ENCODE peak calls at places on chromosomes 11 and 22, in six cellular contexts. C is lung, N is choroid plexus epithelial cell, J is mammary epithelial cell, F is osteoblast, U is spleen. T is an unnamed sample.

GRCh38 chr11:113877673-113878060 is 2.3 kb upstream of the USP28 start:
- DNase-seq in N (no peak), U (no peak), J (no peak), C (no peak), F (peak), T (no peak)

GRCh38 chr11:131005829-131006228 is 89.5 kb upstream of the SNX19 start:
- DNase-seq in U (no peak), J (no peak), C (no peak), N (no peak), F (no peak), T (no peak)

GRCh38 chr11:130782361-130783221 is 133.7 kb downstream of the SNX19 start:
- DNase-seq in N (peak), F (peak), J (no peak), U (no peak), C (no peak), T (no peak)

GRCh38 chr11:33376331-33377099 is 119.3 kb downstream of the HIPK3 start:
- DNase-seq in U (no peak), J (peak), C (no peak), N (no peak), F (peak), T (no peak)

GRCh38 chr11:123566852-123567251 is 87.6 kb downstream of the SCN3B start:
- DNase-seq in J (no peak), N (no peak), F (no peak), U (no peak), C (no peak), T (no peak)

GRCh38 chr22:40597541-40598453 is 38.7 kb downstream of the MRTFA start:
- DNase-seq in N (peak), C (no peak), U (no peak), F (no peak), J (peak), T (no peak)

GRCh38 chr11:93662177-93662575 is 694 bp downstream of the CEP295 start:
- DNase-seq in N (no peak), C (no peak), J (no peak), U (no peak), F (no peak), T (no peak)

GRCh38 chr11:16096336-16096735 is 260.0 kb downstream of the SOX6 start:
- DNase-seq in C (no peak), N (peak), U (no peak), J (no peak), F (no peak), T (no peak)

GRCh38 chr11:115893701-115894100 is 389.5 kb upstream of the CADM1 start:
- DNase-seq in U (no peak), C (peak), F (no peak), J (no peak), N (no peak), T (no peak)

GRCh38 chr22:50186789-50187523 is 1.2 kb downstream of the TRABD start:
- DNase-seq in F (peak), C (no peak), N (peak), U (peak), J (peak), T (no peak)

GRCh38 chr11:96085349-96085910 is 161.5 kb upstream of the MTMR2 start:
- DNase-seq in C (no peak), F (no peak), U (no peak), J (no peak), N (no peak), T (no peak)

GRCh38 chr11:128291835-128292234 is 295.5 kb downstream of the ETS1 start:
- DNase-seq in F (no peak), J (no peak), C (no peak), N (no peak), U (peak), T (no peak)

GRCh38 chr22:46915978-46916730 is 153.7 kb downstream of the TBC1D22A start:
- DNase-seq in C (no peak), N (no peak), U (no peak), F (no peak), J (no peak), T (no peak)

GRCh38 chr11:2193099-2193886 is 21.7 kb upstream of the TH start:
- DNase-seq in F (no peak), U (no peak), C (no peak), N (no peak), J (no peak), T (no peak)

GRCh38 chr11:12784445-12784844 is 110.2 kb downstream of the TEAD1 start:
- DNase-seq in U (no peak), C (no peak), N (peak), F (peak), J (no peak), T (no peak)

GRCh38 chr11:91796999-91797398 is 427.6 kb upstream of the FAT3 start:
- DNase-seq in J (no peak), U (no peak), N (no peak), C (no peak), F (no peak), T (peak)

GRCh38 chr22:37930270-37930951 is 23.0 kb downstream of the C22orf23 start:
- DNase-seq in J (no peak), U (no peak), C (no peak), F (peak), N (peak), T (no peak)

GRCh38 chr11:8262552-8263108 is 1.0 kb downstream of the LMO1 start:
- DNase-seq in C (no peak), U (peak), J (peak), F (peak), N (peak), T (no peak)

GRCh38 chr11:57324154-57324885 is 432 bp downstream of the TNKS1BP1 start:
- DNase-seq in J (no peak), N (peak), C (peak), F (peak), U (peak), T (no peak)

GRCh38 chr11:95923441-95923729 is 522 bp downstream of the MTMR2 start:
- DNase-seq in N (no peak), U (no peak), C (no peak), F (no peak), J (no peak), T (no peak)

GRCh38 chr11:94751216-94751612 is 16.9 kb upstream of the AMOTL1 start:
- DNase-seq in F (no peak), N (no peak), C (no peak), U (no peak), J (no peak), T (no peak)

GRCh38 chr22:22111267-22111751 is 128.7 kb upstream of the TOP3B start:
- DNase-seq in J (peak), N (peak), C (no peak), F (peak), U (no peak), T (peak)

GRCh38 chr11:102757823-102758549 is 22.4 kb downstream of the MMP10 start:
- DNase-seq in U (no peak), F (peak), N (peak), J (peak), C (no peak), T (peak)

GRCh38 chr22:32123657-32124056 is 35.4 kb downstream of the C22orf42 start:
- DNase-seq in U (no peak), F (no peak), C (no peak), N (no peak), J (no peak), T (no peak)

GRCh38 chr22:39718206-39718605 is 147.7 kb downstream of the CACNA1I start:
- DNase-seq in J (no peak), N (no peak), F (no peak), U (peak), C (no peak), T (no peak)

GRCh38 chr11:9566561-9567063 is 6.9 kb upstream of the WEE1 start:
- DNase-seq in C (no peak), J (no peak), F (peak), N (peak), U (no peak), T (no peak)

GRCh38 chr11:79304599-79305212 is 136.1 kb downstream of the TENM4 start:
- DNase-seq in J (no peak), N (peak), U (no peak), F (no peak), C (no peak), T (no peak)

GRCh38 chr11:115005663-115006062 is 327.3 kb downstream of the NXPE2 start:
- DNase-seq in J (no peak), C (no peak), U (no peak), N (no peak), F (no peak), T (no peak)

GRCh38 chr11:134372536-134372935 is 39.5 kb downstream of the B3GAT1 start:
- DNase-seq in U (no peak), F (peak), J (no peak), N (no peak), C (no peak), T (no peak)

GRCh38 chr22:47310601-47311000 is 548.2 kb downstream of the TBC1D22A start:
- DNase-seq in N (no peak), U (no peak), J (peak), C (no peak), F (no peak), T (no peak)

GRCh38 chr11:120383518-120384155 is 47.4 kb downstream of the ARHGEF12 start:
- DNase-seq in J (peak), U (no peak), C (no peak), N (no peak), F (no peak), T (no peak)

GRCh38 chr22:25892678-25893077 is 150.7 kb downstream of the MYO18B start:
- DNase-seq in U (no peak), C (no peak), F (no peak), J (no peak), N (no peak), T (no peak)

GRCh38 chr22:28799125-28799833 is 1.1 kb downstream of the XBP1 start:
- DNase-seq in N (peak), U (no peak), F (peak), C (peak), J (peak), T (peak)

GRCh38 chr11:14565845-14566244 is 45.7 kb upstream of the PSMA1 start:
- DNase-seq in U (no peak), N (no peak), F (no peak), J (no peak), C (no peak), T (no peak)

GRCh38 chr11:82732734-82733443 is 775 bp downstream of the FAM181B start:
- DNase-seq in C (no peak), J (no peak), N (no peak), F (peak), U (peak), T (no peak)

GRCh38 chr22:20654343-20655208 is 119.3 kb upstream of the SERPIND1 start:
- DNase-seq in F (peak), U (no peak), J (no peak), C (peak), N (no peak), T (no peak)

GRCh38 chr11:118258410-118258809 is 5.7 kb downstream of the MPZL2 start:
- DNase-seq in C (no peak), U (no peak), F (no peak), N (no peak), J (no peak), T (no peak)
- TF ChIP-seq CTCF in C (no peak), U (no peak), F (peak), N (peak), J (peak), T (peak)

DNA sequence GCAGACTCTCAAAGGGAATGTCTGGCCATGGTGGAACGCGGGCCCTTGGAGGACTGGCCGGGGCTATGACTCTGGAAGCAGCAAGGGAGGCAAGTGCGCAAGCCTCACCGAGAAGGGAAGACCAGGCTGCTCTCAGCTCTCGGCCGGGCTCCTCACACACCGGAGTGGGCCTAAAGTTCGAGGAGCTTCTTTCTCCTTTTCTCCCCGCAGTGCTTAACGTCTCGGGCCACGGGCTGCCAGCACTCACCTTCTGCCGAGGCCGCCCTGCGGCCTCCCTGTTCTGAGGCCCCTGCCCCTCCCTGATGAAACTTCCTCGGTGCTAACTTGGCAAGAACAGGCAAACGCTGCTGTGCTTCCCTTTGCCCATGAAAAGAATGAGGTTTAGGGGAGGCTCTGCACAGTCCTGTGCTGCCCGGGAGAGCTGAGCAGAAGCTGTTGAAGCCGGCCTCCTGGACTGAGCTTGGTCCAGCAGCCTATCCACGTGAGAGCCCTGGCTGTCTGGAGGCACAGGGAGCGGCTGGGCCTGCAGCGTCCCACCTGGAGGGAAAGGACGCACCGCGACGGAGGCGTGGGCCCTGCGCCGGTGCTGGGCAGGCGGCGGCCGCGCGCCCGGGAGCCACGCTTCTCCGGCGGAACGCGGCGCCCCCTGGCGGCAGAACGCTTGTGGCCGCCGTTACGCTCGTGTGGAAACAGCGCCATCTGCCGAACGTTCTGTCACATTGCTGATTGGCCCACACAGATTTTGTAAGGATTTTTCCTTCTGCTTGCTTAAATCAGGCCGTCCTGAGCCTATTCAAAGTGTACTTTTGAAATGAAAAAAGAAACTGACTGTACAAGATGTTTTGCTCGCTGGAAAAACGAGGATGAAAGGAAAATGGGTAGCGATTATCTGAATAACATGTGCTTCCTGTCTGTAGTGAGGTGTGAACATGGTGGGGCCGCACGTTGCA is 65.0 kb upstream of the TMEM45B start:
- DNase-seq in J (peak), U (peak), N (peak), F (peak), C (peak), T (no peak)
- H3K4me3 ChIP-seq in J (no peak), U (no peak), N (peak), F (peak), C (no peak), T (peak)

GRCh38 chr11:108518581-108518980 is 20.4 kb upstream of the POGLUT3 start:
- DNase-seq in F (no peak), N (no peak), C (no peak), U (no peak), J (no peak), T (no peak)
- TF ChIP-seq CTCF in F (no peak), N (no peak), C (no peak), U (no peak), J (no peak), T (no peak)

DNA sequence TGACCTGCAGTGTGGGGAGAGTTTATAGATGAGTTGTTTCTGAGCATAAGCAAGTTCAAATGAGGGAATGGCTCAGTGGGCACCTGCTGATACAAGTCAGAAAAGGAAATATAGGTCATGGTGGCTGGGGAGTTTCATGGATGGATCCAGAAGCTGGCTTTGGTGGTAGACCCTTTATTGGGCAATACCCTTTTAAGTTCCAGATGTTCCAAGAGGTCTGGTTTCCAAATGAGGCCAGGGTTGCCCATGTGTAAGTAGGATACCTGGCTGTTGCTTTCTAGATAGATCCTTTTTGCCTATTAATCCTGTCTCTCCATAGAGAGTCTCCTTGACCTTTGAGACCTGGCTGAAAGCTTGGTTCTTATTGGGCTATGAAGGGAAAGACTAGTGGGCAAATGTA is 2.2 kb downstream of the STIM1 start:
- DNase-seq in C (no peak), F (peak), U (no peak), J (no peak), N (no peak), T (no peak)
- H3K4me3 ChIP-seq in C (no peak), F (no peak), U (peak), J (peak), N (no peak), T (peak)

GRCh38 chr11:70180906-70181305 is 22.2 kb upstream of the FADD start:
- DNase-seq in J (no peak), N (no peak), C (no peak), U (no peak), F (peak), T (no peak)

GRCh38 chr11:70173018-70173417 is 30.1 kb upstream of the FADD start:
- DNase-seq in N (peak), C (no peak), J (no peak), F (peak), U (no peak), T (no peak)

GRCh38 chr11:70174846-70175764 is 28.0 kb upstream of the FADD start:
- DNase-seq in U (no peak), N (no peak), F (peak), J (no peak), C (no peak), T (no peak)

GRCh38 chr11:70182266-70182665 is 20.8 kb upstream of the FADD start:
- DNase-seq in F (peak), U (no peak), C (no peak), N (no peak), J (no peak), T (no peak)

DNA sequence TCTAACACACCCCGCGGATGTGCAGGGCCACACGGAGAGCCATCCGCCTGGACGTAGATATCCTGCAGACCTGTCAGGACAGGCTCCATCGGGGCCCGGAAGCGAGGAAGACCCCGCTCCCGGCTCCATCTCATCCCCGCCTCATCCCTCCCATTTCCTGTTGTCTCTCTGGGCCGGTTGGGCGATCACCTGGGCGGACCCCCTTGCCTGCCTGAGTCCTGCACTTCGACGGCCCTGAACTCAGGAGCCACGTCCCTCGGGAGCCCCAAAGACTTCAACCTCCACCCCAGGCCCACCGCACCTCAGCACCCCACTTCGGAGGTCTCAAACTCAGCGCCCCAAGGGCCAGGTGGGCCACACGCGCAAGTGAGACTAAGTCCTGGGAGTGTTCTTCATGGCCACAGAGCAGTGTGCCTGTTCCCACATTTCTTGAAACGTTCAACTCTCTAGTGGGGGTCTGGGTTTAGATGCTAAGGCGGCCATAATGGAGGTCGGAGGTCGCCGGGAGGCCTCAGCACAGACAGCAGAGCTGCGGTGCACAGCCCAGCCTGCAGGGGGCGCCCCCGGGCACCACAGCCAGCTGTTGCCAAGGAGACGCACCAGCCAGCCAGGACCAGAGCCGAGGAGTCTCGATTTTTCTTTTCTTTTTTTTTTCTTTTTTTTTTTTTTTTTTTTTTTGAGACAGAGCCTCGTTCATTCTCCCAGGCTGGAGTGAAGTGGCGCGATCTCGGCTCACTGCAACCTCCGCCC is 26.0 kb upstream of the FADD start:
- DNase-seq in U (peak), N (peak), J (no peak), F (peak), C (no peak), T (no peak)
- TF ChIP-seq CTCF in U (no peak), N (peak), J (peak), F (peak), C (no peak), T (peak)

GRCh38 chr11:87263439-87263838 is 225.7 kb downstream of the TMEM135 start:
- DNase-seq in F (no peak), N (no peak), U (no peak), J (no peak), C (no peak), T (no peak)
- H3K4me3 ChIP-seq in F (no peak), N (no peak), U (no peak), J (no peak), C (no peak), T (no peak)

GRCh38 chr11:65743928-65744698 is 23.5 kb upstream of the RNASEH2C start:
- DNase-seq in J (no peak), U (no peak), N (peak), C (no peak), F (no peak), T (no peak)
- TF ChIP-seq CTCF in J (no peak), U (no peak), N (peak), C (no peak), F (peak), T (peak)

GRCh38 chr11:64892838-64893193 is 14.4 kb upstream of the EHD1 start:
- DNase-seq in N (no peak), U (no peak), J (no peak), C (no peak), F (no peak), T (no peak)

GRCh38 chr11:64891215-64891848 is 12.9 kb upstream of the EHD1 start:
- DNase-seq in J (no peak), F (no peak), N (no peak), U (no peak), C (no peak), T (no peak)

GRCh38 chr11:64893194-64894069 is 15.0 kb upstream of the EHD1 start:
- DNase-seq in C (no peak), J (no peak), F (no peak), N (no peak), U (no peak), T (no peak)

GRCh38 chr11:64892411-64892831 is 14.0 kb upstream of the EHD1 start:
- DNase-seq in U (no peak), F (no peak), C (no peak), J (no peak), N (no peak), T (no peak)

GRCh38 chr11:64891880-64892279 is 13.5 kb upstream of the EHD1 start:
- DNase-seq in J (no peak), F (no peak), N (no peak), C (no peak), U (no peak), T (no peak)
- H3K4me3 ChIP-seq in J (no peak), F (no peak), N (no peak), C (no peak), U (no peak), T (peak)

T was measured in epithelial cell of proximal tubule.